ENCODE peak calls at places on chromosomes 3 and 15, in seven cellular contexts. One of them, this sample, is unnamed. For H3K4me1, the result is how much of the 10 kb centered on the place peaks cover.

GRCh38 chr15:100114526-100114925 is 227.2 kb downstream of the ADAMTS17 start:
- DNase-seq in left lung: no peak
- DNase-seq in heart right ventricle: peak
- DNase-seq in CD8-positive, alpha-beta T cell: no peak
- DNase-seq in neural progenitor cell: peak
- DNase-seq in lower lobe of right lung: no peak
- DNase-seq in body of pancreas: peak
- DNase-seq in this sample: no peak

GRCh38 chr15:61195116-61196002 is 33.7 kb downstream of the RORA start:
- DNase-seq in CD8-positive, alpha-beta T cell: no peak
- DNase-seq in left lung: no peak
- DNase-seq in body of pancreas: peak
- DNase-seq in heart right ventricle: no peak
- DNase-seq in lower lobe of right lung: no peak
- DNase-seq in neural progenitor cell: peak
- DNase-seq in this sample: no peak

GRCh38 chr3:27888562-27888961 is 166.4 kb upstream of the EOMES start:
- DNase-seq in body of pancreas: peak
- DNase-seq in CD8-positive, alpha-beta T cell: no peak
- DNase-seq in heart right ventricle: no peak
- DNase-seq in left lung: no peak
- DNase-seq in neural progenitor cell: peak
- DNase-seq in lower lobe of right lung: no peak
- DNase-seq in this sample: no peak

GRCh38 chr3:171915275-171915674 is 72.1 kb downstream of the TMEM212 start:
- DNase-seq in left lung: no peak
- DNase-seq in CD8-positive, alpha-beta T cell: no peak
- DNase-seq in body of pancreas: no peak
- DNase-seq in heart right ventricle: no peak
- DNase-seq in lower lobe of right lung: no peak
- DNase-seq in neural progenitor cell: no peak
- DNase-seq in this sample: no peak

GRCh38 chr15:83837946-83838571 is 184.1 kb downstream of the ADAMTSL3 start:
- DNase-seq in left lung: peak
- DNase-seq in lower lobe of right lung: peak
- DNase-seq in neural progenitor cell: peak
- DNase-seq in heart right ventricle: no peak
- DNase-seq in body of pancreas: peak
- DNase-seq in CD8-positive, alpha-beta T cell: no peak
- DNase-seq in this sample: no peak

GRCh38 chr15:28935316-28935715 is 49.5 kb downstream of the APBA2 start:
- DNase-seq in left lung: no peak
- DNase-seq in CD8-positive, alpha-beta T cell: peak
- DNase-seq in lower lobe of right lung: no peak
- DNase-seq in heart right ventricle: no peak
- DNase-seq in body of pancreas: no peak
- DNase-seq in neural progenitor cell: no peak
- DNase-seq in this sample: no peak

GRCh38 chr3:42721690-42722089 is 19.1 kb upstream of the HHATL start:
- DNase-seq in left lung: no peak
- DNase-seq in lower lobe of right lung: no peak
- DNase-seq in heart right ventricle: peak
- DNase-seq in body of pancreas: no peak
- DNase-seq in CD8-positive, alpha-beta T cell: no peak
- DNase-seq in neural progenitor cell: no peak
- DNase-seq in this sample: no peak

GRCh38 chr3:71217640-71218222 is 365.8 kb downstream of the FOXP1 start:
- DNase-seq in lower lobe of right lung: no peak
- DNase-seq in left lung: no peak
- DNase-seq in body of pancreas: no peak
- DNase-seq in CD8-positive, alpha-beta T cell: no peak
- DNase-seq in heart right ventricle: no peak
- DNase-seq in neural progenitor cell: peak
- DNase-seq in this sample: no peak

GRCh38 chr15:64686130-64686735 is 89.2 kb downstream of the RBPMS2 start:
- DNase-seq in heart right ventricle: peak
- DNase-seq in CD8-positive, alpha-beta T cell: peak
- DNase-seq in left lung: no peak
- DNase-seq in lower lobe of right lung: no peak
- DNase-seq in neural progenitor cell: peak
- DNase-seq in body of pancreas: peak
- DNase-seq in this sample: peak

GRCh38 chr15:40430271-40430805 is 10.4 kb upstream of the BAHD1 start:
- DNase-seq in body of pancreas: no peak
- DNase-seq in lower lobe of right lung: no peak
- DNase-seq in CD8-positive, alpha-beta T cell: no peak
- DNase-seq in heart right ventricle: no peak
- DNase-seq in neural progenitor cell: no peak
- DNase-seq in left lung: no peak
- DNase-seq in this sample: no peak

GRCh38 chr3:126845910-126846309 is 137.0 kb upstream of the PLXNA1 start:
- DNase-seq in heart right ventricle: no peak
- DNase-seq in CD8-positive, alpha-beta T cell: no peak
- DNase-seq in body of pancreas: no peak
- DNase-seq in neural progenitor cell: peak
- DNase-seq in lower lobe of right lung: no peak
- DNase-seq in left lung: no peak
- DNase-seq in this sample: no peak

GRCh38 chr15:81160312-81161214 is 26.5 kb downstream of the CFAP161 start:
- DNase-seq in body of pancreas: peak
- DNase-seq in heart right ventricle: peak
- DNase-seq in neural progenitor cell: no peak
- DNase-seq in left lung: no peak
- DNase-seq in CD8-positive, alpha-beta T cell: no peak
- DNase-seq in lower lobe of right lung: no peak
- DNase-seq in this sample: no peak

GRCh38 chr3:116318370-116318769 is 126.9 kb downstream of the LSAMP start:
- DNase-seq in neural progenitor cell: peak
- DNase-seq in CD8-positive, alpha-beta T cell: no peak
- DNase-seq in lower lobe of right lung: no peak
- DNase-seq in left lung: no peak
- DNase-seq in body of pancreas: no peak
- DNase-seq in heart right ventricle: no peak
- DNase-seq in this sample: no peak

GRCh38 chr15:47762621-47763020 is 45.3 kb downstream of the SEMA6D start:
- DNase-seq in lower lobe of right lung: no peak
- DNase-seq in left lung: no peak
- DNase-seq in heart right ventricle: no peak
- DNase-seq in CD8-positive, alpha-beta T cell: no peak
- DNase-seq in body of pancreas: no peak
- DNase-seq in neural progenitor cell: no peak
- DNase-seq in this sample: no peak

GRCh38 chr3:20974389-20974788 is 776.6 kb downstream of the ZNF385D start:
- DNase-seq in CD8-positive, alpha-beta T cell: no peak
- DNase-seq in left lung: no peak
- DNase-seq in lower lobe of right lung: no peak
- DNase-seq in body of pancreas: no peak
- DNase-seq in heart right ventricle: no peak
- DNase-seq in neural progenitor cell: no peak
- DNase-seq in this sample: no peak

GRCh38 chr15:87756072-87756471 is 500.5 kb downstream of the NTRK3 start:
- DNase-seq in body of pancreas: no peak
- DNase-seq in heart right ventricle: no peak
- DNase-seq in lower lobe of right lung: no peak
- DNase-seq in CD8-positive, alpha-beta T cell: no peak
- DNase-seq in left lung: no peak
- DNase-seq in neural progenitor cell: no peak
- DNase-seq in this sample: no peak

GRCh38 chr15:80840173-80841130 is 61.3 kb downstream of the CEMIP start:
- DNase-seq in body of pancreas: no peak
- DNase-seq in left lung: no peak
- DNase-seq in neural progenitor cell: no peak
- DNase-seq in CD8-positive, alpha-beta T cell: no peak
- DNase-seq in heart right ventricle: no peak
- DNase-seq in lower lobe of right lung: no peak
- DNase-seq in this sample: no peak

GRCh38 chr3:159819676-159820075 is 169.0 kb upstream of the IL12A start:
- DNase-seq in left lung: no peak
- DNase-seq in CD8-positive, alpha-beta T cell: no peak
- DNase-seq in body of pancreas: no peak
- DNase-seq in lower lobe of right lung: no peak
- DNase-seq in heart right ventricle: no peak
- DNase-seq in neural progenitor cell: no peak
- DNase-seq in this sample: no peak

GRCh38 chr3:11386413-11387155 is 114.4 kb downstream of the ATG7 start:
- DNase-seq in body of pancreas: no peak
- DNase-seq in left lung: no peak
- DNase-seq in CD8-positive, alpha-beta T cell: no peak
- DNase-seq in heart right ventricle: peak
- DNase-seq in neural progenitor cell: no peak
- DNase-seq in lower lobe of right lung: no peak
- DNase-seq in this sample: no peak

GRCh38 chr15:98522127-98522526 is 126.2 kb upstream of the IGF1R start:
- DNase-seq in left lung: no peak
- DNase-seq in CD8-positive, alpha-beta T cell: no peak
- DNase-seq in neural progenitor cell: no peak
- DNase-seq in heart right ventricle: no peak
- DNase-seq in body of pancreas: no peak
- DNase-seq in lower lobe of right lung: no peak
- DNase-seq in this sample: no peak

GRCh38 chr3:39101022-39101689 is 6.3 kb downstream of the GORASP1 start:
- DNase-seq in neural progenitor cell: peak
- DNase-seq in CD8-positive, alpha-beta T cell: peak
- DNase-seq in lower lobe of right lung: no peak
- DNase-seq in heart right ventricle: no peak
- DNase-seq in left lung: no peak
- DNase-seq in body of pancreas: peak
- DNase-seq in this sample: no peak

GRCh38 chr3:158532099-158532734 is 38.8 kb upstream of the MLF1 start:
- DNase-seq in left lung: no peak
- DNase-seq in neural progenitor cell: peak
- DNase-seq in lower lobe of right lung: no peak
- DNase-seq in CD8-positive, alpha-beta T cell: no peak
- DNase-seq in body of pancreas: no peak
- DNase-seq in heart right ventricle: no peak
- DNase-seq in this sample: no peak

GRCh38 chr15:51846463-51847230 is 17.2 kb downstream of the TMOD3 start:
- DNase-seq in heart right ventricle: no peak
- DNase-seq in body of pancreas: no peak
- DNase-seq in neural progenitor cell: no peak
- DNase-seq in left lung: no peak
- DNase-seq in lower lobe of right lung: no peak
- DNase-seq in CD8-positive, alpha-beta T cell: no peak
- DNase-seq in this sample: no peak
- H3K4me1 ChIP-seq in heart right ventricle: half or more
- H3K4me1 ChIP-seq in body of pancreas: half or more
- H3K4me1 ChIP-seq in neural progenitor cell: under half
- H3K4me1 ChIP-seq in left lung: half or more
- H3K4me1 ChIP-seq in lower lobe of right lung: half or more
- H3K4me1 ChIP-seq in CD8-positive, alpha-beta T cell: under half
- H3K4me1 ChIP-seq in this sample: under half

DNA sequence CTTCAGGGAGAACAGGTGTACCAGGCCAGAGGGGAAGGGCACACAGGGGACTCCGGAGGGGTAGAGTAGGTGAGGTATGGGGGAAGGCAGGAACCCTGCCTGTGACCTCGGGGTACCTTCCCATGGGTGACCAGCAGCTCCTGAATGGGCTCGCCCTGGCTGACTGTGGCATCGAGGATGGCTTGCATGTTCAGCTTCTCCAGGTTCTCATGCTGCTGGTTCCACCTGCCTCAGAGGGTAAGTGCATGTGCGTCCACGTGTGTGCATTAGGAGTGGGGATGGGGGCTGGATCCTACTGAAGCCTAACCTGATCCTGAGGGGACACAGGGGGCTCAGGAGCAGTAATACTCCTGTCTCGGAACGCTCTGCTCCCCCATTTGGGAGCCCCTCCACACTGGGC is 524 bp downstream of the ZMYND10 start:
- DNase-seq in heart right ventricle: no peak
- DNase-seq in CD8-positive, alpha-beta T cell: no peak
- DNase-seq in body of pancreas: no peak
- DNase-seq in neural progenitor cell: no peak
- DNase-seq in lower lobe of right lung: no peak
- DNase-seq in left lung: no peak
- DNase-seq in this sample: no peak
- H3K4me3 ChIP-seq in heart right ventricle: peak
- H3K4me3 ChIP-seq in CD8-positive, alpha-beta T cell: peak
- H3K4me3 ChIP-seq in body of pancreas: no peak
- H3K4me3 ChIP-seq in neural progenitor cell: peak
- H3K4me3 ChIP-seq in lower lobe of right lung: peak
- H3K4me3 ChIP-seq in left lung: peak
- H3K4me3 ChIP-seq in this sample: no peak

GRCh38 chr3:184211297-184211696 is 18.1 kb upstream of the VWA5B2 start:
- DNase-seq in neural progenitor cell: no peak
- DNase-seq in CD8-positive, alpha-beta T cell: no peak
- DNase-seq in heart right ventricle: no peak
- DNase-seq in left lung: no peak
- DNase-seq in body of pancreas: no peak
- DNase-seq in lower lobe of right lung: no peak
- DNase-seq in this sample: no peak

GRCh38 chr3:184211718-184212117 is 17.7 kb upstream of the VWA5B2 start:
- DNase-seq in heart right ventricle: no peak
- DNase-seq in lower lobe of right lung: no peak
- DNase-seq in left lung: no peak
- DNase-seq in CD8-positive, alpha-beta T cell: no peak
- DNase-seq in neural progenitor cell: no peak
- DNase-seq in body of pancreas: no peak
- DNase-seq in this sample: no peak

GRCh38 chr3:184203526-184203925 is 17.5 kb downstream of the ABCF3 start:
- DNase-seq in CD8-positive, alpha-beta T cell: no peak
- DNase-seq in body of pancreas: no peak
- DNase-seq in neural progenitor cell: no peak
- DNase-seq in heart right ventricle: no peak
- DNase-seq in lower lobe of right lung: no peak
- DNase-seq in left lung: no peak
- DNase-seq in this sample: no peak

GRCh38 chr3:184209146-184209923 is 20.1 kb upstream of the VWA5B2 start:
- DNase-seq in neural progenitor cell: no peak
- DNase-seq in CD8-positive, alpha-beta T cell: no peak
- DNase-seq in left lung: no peak
- DNase-seq in heart right ventricle: no peak
- DNase-seq in body of pancreas: no peak
- DNase-seq in lower lobe of right lung: no peak
- DNase-seq in this sample: no peak
- H3K4me1 ChIP-seq in neural progenitor cell: under half
- H3K4me1 ChIP-seq in CD8-positive, alpha-beta T cell: under half
- H3K4me1 ChIP-seq in left lung: under half
- H3K4me1 ChIP-seq in heart right ventricle: under half
- H3K4me1 ChIP-seq in body of pancreas: under half
- H3K4me1 ChIP-seq in lower lobe of right lung: under half
- H3K4me1 ChIP-seq in this sample: under half

GRCh38 chr3:50673937-50674336 is 790 bp upstream of the DOCK3 start:
- DNase-seq in CD8-positive, alpha-beta T cell: no peak
- DNase-seq in body of pancreas: no peak
- DNase-seq in heart right ventricle: no peak
- DNase-seq in neural progenitor cell: no peak
- DNase-seq in left lung: no peak
- DNase-seq in lower lobe of right lung: no peak
- DNase-seq in this sample: no peak

GRCh38 chr3:50676031-50676705 is 1.4 kb downstream of the DOCK3 start:
- DNase-seq in body of pancreas: no peak
- DNase-seq in neural progenitor cell: no peak
- DNase-seq in left lung: no peak
- DNase-seq in heart right ventricle: no peak
- DNase-seq in lower lobe of right lung: no peak
- DNase-seq in CD8-positive, alpha-beta T cell: no peak
- DNase-seq in this sample: no peak

GRCh38 chr3:50674349-50675178 is at the start of gene DOCK3:
- DNase-seq in neural progenitor cell: peak
- DNase-seq in body of pancreas: peak
- DNase-seq in CD8-positive, alpha-beta T cell: peak
- DNase-seq in lower lobe of right lung: peak
- DNase-seq in left lung: peak
- DNase-seq in heart right ventricle: peak
- DNase-seq in this sample: peak

GRCh38 chr3:50672656-50673055 is 2.1 kb upstream of the DOCK3 start:
- DNase-seq in heart right ventricle: no peak
- DNase-seq in neural progenitor cell: no peak
- DNase-seq in left lung: no peak
- DNase-seq in body of pancreas: no peak
- DNase-seq in CD8-positive, alpha-beta T cell: no peak
- DNase-seq in lower lobe of right lung: no peak
- DNase-seq in this sample: no peak

GRCh38 chr3:50675179-50676030 is 678 bp downstream of the DOCK3 start:
- DNase-seq in left lung: no peak
- DNase-seq in lower lobe of right lung: peak
- DNase-seq in CD8-positive, alpha-beta T cell: peak
- DNase-seq in body of pancreas: peak
- DNase-seq in heart right ventricle: peak
- DNase-seq in neural progenitor cell: peak
- DNase-seq in this sample: peak
- H3K4me3 ChIP-seq in left lung: peak
- H3K4me3 ChIP-seq in lower lobe of right lung: peak
- H3K4me3 ChIP-seq in CD8-positive, alpha-beta T cell: peak
- H3K4me3 ChIP-seq in body of pancreas: no peak
- H3K4me3 ChIP-seq in heart right ventricle: peak
- H3K4me3 ChIP-seq in neural progenitor cell: peak
- H3K4me3 ChIP-seq in this sample: no peak

This sample was measured in effector memory CD4-positive, alpha-beta T cell.